ENCODE peak calls at places on chromosome 3, in ten cellular contexts. V, D, U, J, G, T, F, M, K and W are unnamed samples.

GRCh38 chr3:195129644-195130492 is 141.1 kb downstream of the XXYLT1 start:
- DNase-seq in U (no peak), T (no peak), J (no peak), F (no peak), V (peak; percentile 78), G (no peak), D (no peak), K (no peak), M (no peak), W (no peak)

GRCh38 chr3:10242182-10243065 is 5.8 kb upstream of the TATDN2 start:
- DNase-seq in V (peak; percentile 82), U (peak; percentile 77), G (peak; percentile 77), J (no peak), D (no peak), F (no peak), K (no peak), M (peak; percentile 34), T (no peak), W (no peak)

GRCh38 chr3:186095584-186096061 is 13.3 kb downstream of the ETV5 start:
- DNase-seq in U (no peak), V (no peak), K (no peak), J (no peak), D (no peak), T (no peak), F (no peak), M (no peak), G (no peak), W (peak; percentile 26)

GRCh38 chr3:129616713-129617112 is 10.2 kb upstream of the PLXND1 start:
- DNase-seq in M (no peak), D (no peak), V (no peak), U (no peak), F (no peak), K (no peak), J (peak; percentile 44), G (no peak), T (no peak), W (no peak)

GRCh38 chr3:11808231-11808630 is 38.5 kb downstream of the TAMM41 start:
- DNase-seq in G (no peak), M (no peak), U (no peak), K (no peak), T (no peak), F (no peak), D (no peak), J (no peak), V (no peak), W (no peak)

GRCh38 chr3:151301787-151302186 is 14.8 kb downstream of the GPR87 start:
- DNase-seq in U (no peak), V (no peak), K (no peak), J (no peak), D (no peak), M (no peak), T (peak; percentile 48), G (no peak), F (no peak), W (no peak)

GRCh38 chr3:143806043-143806442 is 42.2 kb downstream of the SLC9A9 start:
- DNase-seq in T (no peak), G (no peak), D (no peak), V (no peak), F (no peak), U (no peak), K (no peak), J (no peak), M (no peak), W (no peak)

GRCh38 chr3:69439683-69440270 is 53.9 kb upstream of the FRMD4B start:
- DNase-seq in F (no peak), J (no peak), G (no peak), K (no peak), V (no peak), T (no peak), D (peak; percentile 3), U (no peak), M (no peak), W (peak; percentile 24)

GRCh38 chr3:52498134-52499054 is 3.3 kb downstream of the STAB1 start:
- DNase-seq in J (no peak), K (no peak), D (no peak), M (no peak), G (no peak), F (no peak), V (no peak), U (no peak), T (peak; percentile 44), W (no peak)

GRCh38 chr3:182621435-182622240 is 171.7 kb upstream of the ATP11B start:
- DNase-seq in T (no peak), M (no peak), V (no peak), F (no peak), U (no peak), J (no peak), K (no peak), G (no peak), D (no peak), W (peak; percentile 30)

GRCh38 chr3:33030802-33031201 is 66.1 kb downstream of the GLB1 start:
- DNase-seq in K (no peak), J (no peak), G (peak; percentile 71), V (peak; percentile 76), U (no peak), D (no peak), T (no peak), M (no peak), F (no peak), W (peak; percentile 33)

GRCh38 chr3:71547254-71548198 is 36.0 kb downstream of the FOXP1 start:
- DNase-seq in V (no peak), M (no peak), U (no peak), J (no peak), G (no peak), F (no peak), D (no peak), K (no peak), T (no peak), W (no peak)

GRCh38 chr3:49173792-49174170 is 2.4 kb downstream of the KLHDC8B start:
- DNase-seq in T (no peak), K (no peak), V (no peak), M (no peak), D (no peak), J (no peak), F (no peak), U (no peak), G (no peak), W (peak; percentile 89)

GRCh38 chr3:125134952-125135351 is 77.6 kb downstream of the SLC12A8 start:
- DNase-seq in J (no peak), V (no peak), M (no peak), F (no peak), D (no peak), K (no peak), T (no peak), G (no peak), U (no peak), W (no peak)

GRCh38 chr3:25547928-25548327 is 116.8 kb downstream of the TOP2B start:
- DNase-seq in V (no peak), U (no peak), M (no peak), J (no peak), K (no peak), T (no peak), D (no peak), G (no peak), F (no peak), W (no peak)

GRCh38 chr3:160981217-160981938 is 123.8 kb downstream of the B3GALNT1 start:
- DNase-seq in J (no peak), G (peak; percentile 3), V (peak; percentile 84), T (no peak), D (no peak), K (no peak), F (no peak), U (no peak), M (no peak), W (no peak)